ENCODE peak calls at places on chromosomes 6 and 20, in ten cellular contexts. One of them, this sample, is unnamed.

GRCh38 chr20:50415031-50415515 is 95.1 kb upstream of the PTPN1 start:
- DNase-seq in RWPE1: no peak
- DNase-seq in gastrocnemius medialis: peak; percentile 57
- DNase-seq in fibroblast of mammary gland: no peak
- DNase-seq in Caco-2: peak; percentile 77
- DNase-seq in WTC11: no peak
- DNase-seq in osteoblast: peak; percentile 3
- DNase-seq in HCT116: peak; percentile 28
- DNase-seq in epithelial cell of esophagus: no peak
- DNase-seq in H9: no peak
- DNase-seq in this sample: no peak

GRCh38 chr20:50681359-50682064 is 9.8 kb downstream of the RIPOR3 start:
- DNase-seq in WTC11: no peak
- DNase-seq in osteoblast: no peak
- DNase-seq in Caco-2: no peak
- DNase-seq in epithelial cell of esophagus: no peak
- DNase-seq in RWPE1: no peak
- DNase-seq in H9: no peak
- DNase-seq in fibroblast of mammary gland: no peak
- DNase-seq in gastrocnemius medialis: no peak
- DNase-seq in HCT116: no peak
- DNase-seq in this sample: no peak

GRCh38 chr6:7484666-7485065 is 56.8 kb upstream of the DSP start:
- DNase-seq in H9: no peak
- DNase-seq in gastrocnemius medialis: no peak
- DNase-seq in fibroblast of mammary gland: no peak
- DNase-seq in epithelial cell of esophagus: peak; percentile 70
- DNase-seq in HCT116: no peak
- DNase-seq in WTC11: no peak
- DNase-seq in RWPE1: no peak
- DNase-seq in Caco-2: no peak
- DNase-seq in osteoblast: no peak
- DNase-seq in this sample: no peak

GRCh38 chr6:131379951-131380350 is 193.1 kb upstream of the ARG1 start:
- DNase-seq in HCT116: no peak
- DNase-seq in epithelial cell of esophagus: peak; percentile 45
- DNase-seq in WTC11: no peak
- DNase-seq in H9: no peak
- DNase-seq in fibroblast of mammary gland: peak; percentile 80
- DNase-seq in osteoblast: peak; percentile 91
- DNase-seq in Caco-2: no peak
- DNase-seq in RWPE1: no peak
- DNase-seq in gastrocnemius medialis: no peak
- DNase-seq in this sample: no peak

GRCh38 chr6:158110986-158111385 is 57.1 kb downstream of the SERAC1 start:
- DNase-seq in osteoblast: no peak
- DNase-seq in epithelial cell of esophagus: no peak
- DNase-seq in RWPE1: no peak
- DNase-seq in Caco-2: no peak
- DNase-seq in gastrocnemius medialis: no peak
- DNase-seq in WTC11: no peak
- DNase-seq in fibroblast of mammary gland: no peak
- DNase-seq in HCT116: no peak
- DNase-seq in H9: no peak
- DNase-seq in this sample: no peak

GRCh38 chr20:15185913-15186312 is 848.5 kb upstream of the FLRT3 start:
- DNase-seq in WTC11: no peak
- DNase-seq in Caco-2: no peak
- DNase-seq in H9: no peak
- DNase-seq in RWPE1: no peak
- DNase-seq in osteoblast: no peak
- DNase-seq in gastrocnemius medialis: no peak
- DNase-seq in fibroblast of mammary gland: no peak
- DNase-seq in epithelial cell of esophagus: no peak
- DNase-seq in HCT116: no peak
- DNase-seq in this sample: no peak

GRCh38 chr6:52454556-52454955 is 34.4 kb downstream of the EFHC1 start:
- DNase-seq in WTC11: no peak
- DNase-seq in fibroblast of mammary gland: peak; percentile 6
- DNase-seq in osteoblast: no peak
- DNase-seq in H9: no peak
- DNase-seq in RWPE1: peak; percentile 83
- DNase-seq in Caco-2: no peak
- DNase-seq in epithelial cell of esophagus: peak; percentile 89
- DNase-seq in HCT116: peak; percentile 16
- DNase-seq in gastrocnemius medialis: no peak
- DNase-seq in this sample: no peak

GRCh38 chr6:169970306-169970988 is 219.0 kb downstream of the ERMARD start:
- DNase-seq in H9: peak; percentile 21
- DNase-seq in osteoblast: peak; percentile 78
- DNase-seq in HCT116: no peak
- DNase-seq in RWPE1: no peak
- DNase-seq in WTC11: no peak
- DNase-seq in epithelial cell of esophagus: no peak
- DNase-seq in gastrocnemius medialis: no peak
- DNase-seq in Caco-2: no peak
- DNase-seq in fibroblast of mammary gland: no peak
- DNase-seq in this sample: no peak

GRCh38 chr6:122154912-122155516 is 244.4 kb upstream of the HSF2 start:
- DNase-seq in HCT116: no peak
- DNase-seq in epithelial cell of esophagus: no peak
- DNase-seq in gastrocnemius medialis: no peak
- DNase-seq in RWPE1: no peak
- DNase-seq in fibroblast of mammary gland: peak; percentile 8
- DNase-seq in osteoblast: no peak
- DNase-seq in H9: peak; percentile 42
- DNase-seq in Caco-2: no peak
- DNase-seq in WTC11: peak; percentile 13
- DNase-seq in this sample: no peak

GRCh38 chr6:122151768-122152167 is 247.7 kb upstream of the HSF2 start:
- DNase-seq in HCT116: no peak
- DNase-seq in osteoblast: no peak
- DNase-seq in Caco-2: no peak
- DNase-seq in RWPE1: no peak
- DNase-seq in epithelial cell of esophagus: no peak
- DNase-seq in WTC11: no peak
- DNase-seq in H9: no peak
- DNase-seq in fibroblast of mammary gland: no peak
- DNase-seq in gastrocnemius medialis: no peak
- DNase-seq in this sample: no peak

GRCh38 chr6:122151066-122151465 is 248.4 kb upstream of the HSF2 start:
- DNase-seq in gastrocnemius medialis: no peak
- DNase-seq in WTC11: no peak
- DNase-seq in epithelial cell of esophagus: no peak
- DNase-seq in fibroblast of mammary gland: peak; percentile 26
- DNase-seq in H9: no peak
- DNase-seq in Caco-2: no peak
- DNase-seq in osteoblast: no peak
- DNase-seq in RWPE1: no peak
- DNase-seq in HCT116: no peak
- DNase-seq in this sample: no peak

DNA sequence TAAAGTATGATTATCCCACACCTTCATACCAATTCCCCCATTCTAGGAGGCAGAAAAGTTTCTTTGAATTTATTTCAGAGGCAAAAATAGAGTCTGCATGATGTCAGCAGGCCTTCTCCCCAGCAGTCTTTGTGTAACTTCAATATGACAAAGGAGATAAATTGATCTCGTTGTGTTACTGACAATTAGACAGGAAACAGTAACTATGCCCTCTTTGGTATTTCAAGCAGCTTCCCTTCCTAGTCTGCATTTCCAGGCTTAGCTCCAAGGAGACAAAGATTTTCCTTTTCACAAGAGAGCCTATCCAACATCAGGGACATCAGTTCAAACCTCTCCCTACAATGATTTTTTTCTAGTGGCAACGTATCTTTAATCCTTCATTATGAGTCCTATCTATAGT is 245.9 kb upstream of the HSF2 start:
- DNase-seq in osteoblast: no peak
- DNase-seq in epithelial cell of esophagus: no peak
- DNase-seq in HCT116: no peak
- DNase-seq in RWPE1: no peak
- DNase-seq in WTC11: no peak
- DNase-seq in gastrocnemius medialis: no peak
- DNase-seq in H9: no peak
- DNase-seq in fibroblast of mammary gland: no peak
- DNase-seq in Caco-2: no peak
- DNase-seq in this sample: no peak
- TF ChIP-seq CTCF in osteoblast: no peak
- TF ChIP-seq CTCF in epithelial cell of esophagus: no peak
- TF ChIP-seq CTCF in HCT116: no peak
- TF ChIP-seq CTCF in RWPE1: no peak
- TF ChIP-seq CTCF in WTC11: no peak
- TF ChIP-seq CTCF in gastrocnemius medialis: no peak
- TF ChIP-seq CTCF in H9: no peak
- TF ChIP-seq CTCF in fibroblast of mammary gland: no peak
- TF ChIP-seq CTCF in Caco-2: no peak
- TF ChIP-seq CTCF in this sample: no peak

GRCh38 chr6:149471801-149472200 is 13.0 kb downstream of the ZC3H12D start:
- DNase-seq in epithelial cell of esophagus: no peak
- DNase-seq in H9: no peak
- DNase-seq in HCT116: no peak
- DNase-seq in gastrocnemius medialis: no peak
- DNase-seq in Caco-2: no peak
- DNase-seq in WTC11: no peak
- DNase-seq in RWPE1: no peak
- DNase-seq in osteoblast: no peak
- DNase-seq in fibroblast of mammary gland: no peak
- DNase-seq in this sample: no peak

GRCh38 chr6:149472241-149472640 is 12.6 kb downstream of the ZC3H12D start:
- DNase-seq in RWPE1: no peak
- DNase-seq in HCT116: no peak
- DNase-seq in H9: no peak
- DNase-seq in fibroblast of mammary gland: no peak
- DNase-seq in WTC11: no peak
- DNase-seq in osteoblast: peak; percentile 19
- DNase-seq in epithelial cell of esophagus: no peak
- DNase-seq in Caco-2: no peak
- DNase-seq in gastrocnemius medialis: no peak
- DNase-seq in this sample: no peak

GRCh38 chr6:149474108-149474935 is 10.5 kb downstream of the ZC3H12D start:
- DNase-seq in RWPE1: no peak
- DNase-seq in fibroblast of mammary gland: no peak
- DNase-seq in epithelial cell of esophagus: no peak
- DNase-seq in HCT116: no peak
- DNase-seq in gastrocnemius medialis: no peak
- DNase-seq in osteoblast: peak; percentile 27
- DNase-seq in Caco-2: no peak
- DNase-seq in H9: no peak
- DNase-seq in WTC11: no peak
- DNase-seq in this sample: no peak

GRCh38 chr6:149470948-149471347 is 13.9 kb downstream of the ZC3H12D start:
- DNase-seq in epithelial cell of esophagus: no peak
- DNase-seq in H9: no peak
- DNase-seq in RWPE1: no peak
- DNase-seq in Caco-2: no peak
- DNase-seq in fibroblast of mammary gland: no peak
- DNase-seq in gastrocnemius medialis: no peak
- DNase-seq in HCT116: no peak
- DNase-seq in WTC11: no peak
- DNase-seq in osteoblast: peak; percentile 69
- DNase-seq in this sample: no peak

DNA sequence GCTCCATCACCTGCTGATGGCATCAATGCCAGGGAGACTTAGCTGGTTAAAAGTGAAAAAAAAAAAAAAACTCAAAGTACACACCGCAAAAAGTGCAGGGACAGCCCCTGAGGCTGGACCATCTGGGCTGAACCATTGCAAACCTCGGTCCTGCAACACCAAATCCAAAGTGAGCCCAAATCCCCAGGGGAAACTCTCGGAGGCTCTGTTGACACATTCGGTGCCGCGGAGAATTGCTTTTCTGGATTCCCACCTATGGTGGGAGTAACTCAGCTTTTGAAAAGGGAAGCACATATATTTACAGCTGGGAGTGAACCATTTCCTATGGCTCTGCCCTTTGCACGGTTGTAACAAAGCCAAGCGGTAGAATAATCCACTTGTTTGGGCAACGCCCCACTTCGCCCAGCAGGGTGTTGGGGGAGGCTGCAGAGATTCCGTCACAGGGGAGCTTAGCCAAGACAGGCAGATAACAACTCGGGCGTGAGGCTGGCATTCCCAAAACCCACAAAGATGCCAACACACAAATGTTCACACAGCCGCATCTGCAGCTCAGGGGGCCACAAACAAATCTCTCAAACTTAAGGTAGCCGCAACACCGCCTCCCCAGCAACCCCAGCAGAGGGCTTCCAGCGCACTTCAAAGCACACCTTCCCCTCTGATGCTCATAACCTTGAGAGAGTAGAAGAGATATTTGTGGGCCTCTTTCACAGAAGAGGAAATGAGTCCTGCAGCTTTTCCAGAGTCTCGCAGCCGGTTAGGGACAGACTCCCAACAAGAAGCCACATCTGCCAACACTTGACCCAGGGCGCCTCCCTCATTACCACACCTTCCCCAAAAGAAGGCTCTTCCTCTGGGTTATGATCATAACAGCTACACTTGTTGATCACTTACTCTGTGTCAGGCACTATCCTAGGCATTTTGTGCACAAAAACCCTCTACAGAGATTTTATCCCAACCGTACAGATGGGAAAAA is 11.4 kb downstream of the ZC3H12D start:
- DNase-seq in Caco-2: no peak
- DNase-seq in H9: no peak
- DNase-seq in WTC11: no peak
- DNase-seq in gastrocnemius medialis: no peak
- DNase-seq in epithelial cell of esophagus: peak; percentile 57
- DNase-seq in osteoblast: peak; percentile 29
- DNase-seq in fibroblast of mammary gland: no peak
- DNase-seq in HCT116: no peak
- DNase-seq in RWPE1: no peak
- DNase-seq in this sample: no peak
- TF ChIP-seq CTCF in Caco-2: no peak
- TF ChIP-seq CTCF in H9: no peak
- TF ChIP-seq CTCF in WTC11: no peak
- TF ChIP-seq CTCF in gastrocnemius medialis: no peak
- TF ChIP-seq CTCF in epithelial cell of esophagus: peak; percentile 37
- TF ChIP-seq CTCF in osteoblast: no peak
- TF ChIP-seq CTCF in fibroblast of mammary gland: no peak
- TF ChIP-seq CTCF in HCT116: no peak
- TF ChIP-seq CTCF in RWPE1: no peak
- TF ChIP-seq CTCF in this sample: no peak

GRCh38 chr6:18302561-18303439 is 38.5 kb upstream of the DEK start:
- DNase-seq in HCT116: no peak
- DNase-seq in gastrocnemius medialis: no peak
- DNase-seq in Caco-2: no peak
- DNase-seq in osteoblast: no peak
- DNase-seq in RWPE1: no peak
- DNase-seq in fibroblast of mammary gland: peak; percentile 45
- DNase-seq in WTC11: no peak
- DNase-seq in epithelial cell of esophagus: no peak
- DNase-seq in H9: peak; percentile 50
- DNase-seq in this sample: no peak
- TF ChIP-seq CTCF in HCT116: no peak
- TF ChIP-seq CTCF in gastrocnemius medialis: peak; percentile 25
- TF ChIP-seq CTCF in Caco-2: peak; percentile 33
- TF ChIP-seq CTCF in osteoblast: peak; percentile 19
- TF ChIP-seq CTCF in RWPE1: no peak
- TF ChIP-seq CTCF in fibroblast of mammary gland: peak; percentile 12
- TF ChIP-seq CTCF in WTC11: no peak
- TF ChIP-seq CTCF in epithelial cell of esophagus: peak; percentile 8
- TF ChIP-seq CTCF in H9: peak; percentile 54
- TF ChIP-seq CTCF in this sample: peak; percentile 23

DNA sequence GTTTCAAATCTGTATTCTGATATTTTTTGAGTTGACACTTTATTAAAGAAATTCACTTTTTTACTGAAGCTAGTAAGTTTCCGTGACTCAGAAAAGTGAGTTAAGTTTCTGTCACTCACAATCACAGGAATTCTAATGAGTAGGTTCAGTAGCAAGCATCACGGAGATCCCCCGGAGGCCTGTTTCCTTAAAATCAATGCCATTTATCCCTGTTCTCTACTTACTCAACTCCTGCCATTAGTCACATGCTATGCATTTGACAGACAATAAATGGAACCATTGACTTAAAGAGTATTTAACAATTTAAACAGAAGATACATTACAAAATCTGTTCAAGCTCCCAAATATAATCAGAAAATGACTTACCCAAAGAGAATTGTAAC is 9.0 kb downstream of the SLC18B1 start:
- DNase-seq in fibroblast of mammary gland: no peak
- DNase-seq in osteoblast: no peak
- DNase-seq in epithelial cell of esophagus: no peak
- DNase-seq in WTC11: no peak
- DNase-seq in gastrocnemius medialis: no peak
- DNase-seq in Caco-2: no peak
- DNase-seq in HCT116: no peak
- DNase-seq in RWPE1: no peak
- DNase-seq in H9: no peak
- DNase-seq in this sample: no peak
- TF ChIP-seq CTCF in fibroblast of mammary gland: no peak
- TF ChIP-seq CTCF in osteoblast: no peak
- TF ChIP-seq CTCF in epithelial cell of esophagus: no peak
- TF ChIP-seq CTCF in WTC11: no peak
- TF ChIP-seq CTCF in gastrocnemius medialis: no peak
- TF ChIP-seq CTCF in Caco-2: no peak
- TF ChIP-seq CTCF in HCT116: no peak
- TF ChIP-seq CTCF in RWPE1: no peak
- TF ChIP-seq CTCF in H9: no peak
- TF ChIP-seq CTCF in this sample: no peak

This sample was measured in neural crest cell.